ENCODE peak calls at places on chromosomes 13 and 19, in nine cellular contexts. B, W, J, M, L, V, A, R and O are unnamed samples.

GRCh38 chr13:51331354-51331861 is 8.1 kb upstream of the SERPINE3 start:
- DNase-seq in A (no peak), R (no peak), L (no peak), M (no peak), B (peak), J (no peak), V (no peak), W (no peak), O (no peak)

GRCh38 chr19:18349524-18350128 is 9.2 kb downstream of the PGPEP1 start:
- DNase-seq in R (no peak), V (peak), J (peak), B (peak), A (no peak), W (peak), L (peak), M (peak), O (no peak)

GRCh38 chr13:34779171-34779570 is 162.9 kb upstream of the NBEA start:
- DNase-seq in J (no peak), W (peak), L (no peak), M (no peak), B (peak), A (no peak), V (no peak), R (no peak), O (no peak)

GRCh38 chr19:15836595-15837398 is 21.3 kb upstream of the OR10H1 start:
- DNase-seq in L (peak), M (peak), B (peak), A (peak), J (peak), R (peak), W (no peak), V (peak), O (peak)

GRCh38 chr19:32651729-32652140 is 23.2 kb downstream of the ANKRD27 start:
- DNase-seq in J (peak), V (no peak), A (no peak), M (peak), R (no peak), L (no peak), W (peak), B (peak), O (no peak)

GRCh38 chr19:39126593-39127187 is 1.1 kb downstream of the PAK4 start:
- DNase-seq in A (no peak), W (no peak), M (peak), B (peak), L (no peak), J (no peak), V (peak), R (no peak), O (no peak)

GRCh38 chr19:51921949-51922348 is 5.3 kb upstream of the ZNF613 start:
- DNase-seq in L (peak), W (no peak), V (no peak), R (no peak), A (no peak), B (no peak), M (no peak), J (no peak), O (no peak)

GRCh38 chr13:53513199-53513598 is 484.6 kb downstream of the OLFM4 start:
- DNase-seq in M (no peak), A (no peak), R (no peak), W (peak), B (no peak), L (no peak), J (no peak), V (no peak), O (no peak)

GRCh38 chr19:51470966-51471365 is 7.4 kb upstream of the CEACAM18 start:
- DNase-seq in L (no peak), V (no peak), R (no peak), A (no peak), J (no peak), B (peak), W (no peak), M (no peak), O (no peak)

GRCh38 chr13:36355632-36356031 is 9.4 kb upstream of the SPART start:
- DNase-seq in A (no peak), V (no peak), B (no peak), R (no peak), W (no peak), L (no peak), M (no peak), J (no peak), O (no peak)

GRCh38 chr19:44847144-44848035 is 1.3 kb downstream of the NECTIN2 start:
- DNase-seq in W (peak), R (no peak), M (peak), J (no peak), V (peak), A (no peak), B (peak), L (no peak), O (no peak)

GRCh38 chr19:31678421-31678820 is 329.2 kb upstream of the TSHZ3 start:
- DNase-seq in R (no peak), V (no peak), J (no peak), W (no peak), A (no peak), M (no peak), L (no peak), B (no peak), O (no peak)

GRCh38 chr13:55199132-55199531 is 1941.6 kb upstream of the PRR20A start:
- DNase-seq in A (no peak), L (no peak), M (no peak), R (no peak), B (no peak), W (peak), J (no peak), V (no peak), O (no peak)

GRCh38 chr13:21124853-21125252 is 51.5 kb downstream of the SKA3 start:
- DNase-seq in J (no peak), V (no peak), R (no peak), M (no peak), B (peak), W (peak), A (no peak), L (no peak), O (no peak)

GRCh38 chr13:85303630-85304029 is 495.6 kb downstream of the SLITRK6 start:
- DNase-seq in W (no peak), J (no peak), R (no peak), V (no peak), L (no peak), M (no peak), B (no peak), A (no peak), O (no peak)

GRCh38 chr13:49374585-49375290 is 69.1 kb downstream of the CAB39L start:
- DNase-seq in B (peak), L (peak), J (no peak), M (no peak), R (peak), W (no peak), V (no peak), A (no peak), O (no peak)

GRCh38 chr13:23288564-23288963 is 107.8 kb downstream of the SGCG start:
- DNase-seq in B (no peak), W (no peak), V (no peak), A (no peak), L (no peak), R (no peak), J (no peak), M (no peak), O (no peak)

GRCh38 chr19:28393574-28394336 is 819.2 kb downstream of the UQCRFS1 start:
- DNase-seq in B (no peak), L (peak), V (no peak), J (no peak), M (no peak), W (peak), A (no peak), R (no peak), O (no peak)

GRCh38 chr13:48344264-48344663 is 40.7 kb downstream of the RB1 start:
- DNase-seq in R (no peak), L (no peak), J (no peak), W (no peak), V (peak), M (no peak), B (no peak), A (no peak), O (no peak)

GRCh38 chr19:39926170-39926755 is 8.2 kb downstream of the FCGBP start:
- DNase-seq in L (no peak), B (no peak), V (no peak), W (no peak), M (no peak), R (no peak), A (no peak), J (no peak), O (no peak)

GRCh38 chr19:12331211-12331941 is 2.1 kb downstream of the ZNF563 start:
- DNase-seq in V (no peak), A (no peak), J (no peak), W (no peak), R (no peak), B (no peak), M (no peak), L (peak), O (no peak)

GRCh38 chr19:18896421-18896841 is 473 bp upstream of the CERS1 start:
- DNase-seq in M (peak), W (peak), J (peak), V (peak), R (no peak), L (no peak), A (no peak), B (no peak), O (no peak)

GRCh38 chr19:4523306-4524110 is 5.2 kb upstream of the PLIN4 start:
- DNase-seq in V (peak), J (peak), A (no peak), M (peak), R (no peak), W (peak), L (peak), B (peak), O (no peak)

GRCh38 chr19:16076154-16076957 is at the start of gene TPM4:
- DNase-seq in W (peak), B (peak), R (peak), J (peak), L (peak), M (peak), V (peak), A (peak), O (peak)

GRCh38 chr13:51768378-51768921 is 35.5 kb downstream of the DHRS12 start:
- DNase-seq in L (no peak), J (no peak), R (no peak), M (no peak), V (no peak), W (peak), B (no peak), A (no peak), O (no peak)

GRCh38 chr19:46928951-46929350 is 68.2 kb downstream of the ARHGAP35 start:
- DNase-seq in V (no peak), L (no peak), J (no peak), R (no peak), W (peak), B (no peak), M (no peak), A (no peak), O (no peak)

GRCh38 chr19:13019330-13019729 is 24.1 kb downstream of the NFIX start:
- DNase-seq in L (no peak), B (no peak), J (no peak), R (no peak), M (no peak), A (no peak), V (no peak), W (no peak), O (no peak)

GRCh38 chr19:49214701-49215100 is 57.1 kb downstream of the TRPM4 start:
- DNase-seq in J (no peak), M (no peak), R (no peak), W (no peak), V (no peak), B (no peak), L (peak), A (no peak), O (no peak)

GRCh38 chr13:44396963-44397580 is 23.4 kb downstream of the SERP2 start:
- DNase-seq in W (no peak), R (no peak), V (no peak), B (peak), L (no peak), J (no peak), M (no peak), A (no peak), O (no peak)

GRCh38 chr19:3184847-3185481 is 766 bp upstream of the NCLN start:
- DNase-seq in J (peak), W (peak), R (no peak), V (no peak), L (peak), B (peak), M (peak), A (peak), O (peak)

DNA sequence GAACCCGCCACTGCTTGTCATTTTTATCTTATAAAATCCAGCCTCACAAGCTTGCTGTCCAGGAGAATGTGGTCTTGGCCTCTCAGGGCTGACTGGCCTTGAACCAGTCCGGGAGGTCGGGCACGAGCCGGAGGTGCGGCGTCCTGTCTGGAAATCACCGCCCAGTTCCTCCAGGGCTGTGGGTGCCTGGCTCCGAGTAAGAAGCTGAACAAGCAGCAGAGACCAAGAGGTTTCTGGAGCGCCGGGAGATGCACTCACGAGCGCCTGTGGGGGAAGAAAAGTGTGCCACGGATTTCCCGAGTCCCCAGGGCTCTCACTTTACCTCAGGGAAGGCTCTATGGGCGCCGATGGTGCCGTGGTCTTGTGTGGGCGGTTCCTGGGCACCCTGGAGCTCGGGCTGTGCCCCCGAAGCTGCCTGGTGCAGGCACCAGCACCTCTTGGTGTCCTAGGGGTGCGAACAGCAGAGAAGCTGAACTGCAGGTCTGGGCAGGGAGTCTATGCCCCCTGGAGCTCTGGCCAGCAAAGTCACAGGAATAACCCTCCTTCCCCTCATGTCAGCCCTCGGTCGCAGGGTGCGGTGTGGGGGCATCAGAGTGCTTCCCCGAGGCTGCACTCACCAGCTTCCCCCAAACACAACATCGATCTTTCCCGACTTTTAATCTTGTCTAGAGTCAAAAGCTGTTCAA is 50.0 kb downstream of the GAS6 start:
- DNase-seq in J (no peak), B (peak), L (no peak), A (no peak), M (no peak), R (no peak), W (no peak), V (peak), O (no peak)
- H3K27ac ChIP-seq in J (no peak), B (peak), L (no peak), A (no peak), M (no peak), R (no peak), W (no peak), V (peak), O (peak)

DNA sequence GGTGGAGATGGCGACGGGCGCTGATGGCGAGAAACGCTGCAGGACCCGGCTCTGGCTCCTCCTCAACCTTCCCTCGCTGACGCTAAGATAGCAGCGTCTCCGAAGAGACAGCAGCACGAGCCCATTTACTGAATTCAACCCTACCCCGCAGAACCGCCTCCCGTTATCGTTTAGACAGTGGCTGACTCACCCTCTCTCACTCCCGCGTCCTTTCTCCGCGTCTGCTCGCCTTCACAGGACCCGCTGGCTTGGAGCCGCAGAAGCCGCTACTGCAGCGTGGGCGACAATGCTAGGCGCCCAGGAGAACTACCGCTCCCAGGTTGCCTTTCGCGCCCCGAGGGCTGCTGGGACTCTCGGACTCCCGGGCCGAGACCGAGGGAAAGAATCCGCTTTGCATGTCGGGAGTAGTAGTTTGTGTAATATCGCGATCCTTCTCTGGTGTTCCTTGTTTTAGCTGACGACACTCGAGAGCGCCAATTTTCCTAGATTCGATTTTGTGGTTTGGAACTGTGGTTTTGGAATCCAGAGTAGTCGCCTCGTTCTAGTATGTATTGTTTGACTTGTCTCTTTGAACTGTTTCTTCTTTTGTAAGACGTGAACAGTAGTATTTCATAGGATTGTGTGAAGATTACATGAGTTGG is at the start of gene KBTBD6:
- DNase-seq in A (peak), M (peak), J (peak), B (peak), V (peak), L (peak), R (peak), W (peak), O (peak)
- TF ChIP-seq CTCF in A (no peak), M (no peak), J (peak), B (no peak), V (no peak), L (no peak), R (no peak), W (no peak), O (no peak)

GRCh38 chr13:110138700-110139036 is 168.3 kb downstream of the COL4A1 start:
- DNase-seq in R (no peak), L (no peak), B (no peak), A (no peak), J (no peak), V (no peak), W (no peak), M (peak), O (no peak)
- H3K27ac ChIP-seq in R (no peak), L (no peak), B (no peak), A (no peak), J (peak), V (peak), W (no peak), M (peak), O (peak)

DNA sequence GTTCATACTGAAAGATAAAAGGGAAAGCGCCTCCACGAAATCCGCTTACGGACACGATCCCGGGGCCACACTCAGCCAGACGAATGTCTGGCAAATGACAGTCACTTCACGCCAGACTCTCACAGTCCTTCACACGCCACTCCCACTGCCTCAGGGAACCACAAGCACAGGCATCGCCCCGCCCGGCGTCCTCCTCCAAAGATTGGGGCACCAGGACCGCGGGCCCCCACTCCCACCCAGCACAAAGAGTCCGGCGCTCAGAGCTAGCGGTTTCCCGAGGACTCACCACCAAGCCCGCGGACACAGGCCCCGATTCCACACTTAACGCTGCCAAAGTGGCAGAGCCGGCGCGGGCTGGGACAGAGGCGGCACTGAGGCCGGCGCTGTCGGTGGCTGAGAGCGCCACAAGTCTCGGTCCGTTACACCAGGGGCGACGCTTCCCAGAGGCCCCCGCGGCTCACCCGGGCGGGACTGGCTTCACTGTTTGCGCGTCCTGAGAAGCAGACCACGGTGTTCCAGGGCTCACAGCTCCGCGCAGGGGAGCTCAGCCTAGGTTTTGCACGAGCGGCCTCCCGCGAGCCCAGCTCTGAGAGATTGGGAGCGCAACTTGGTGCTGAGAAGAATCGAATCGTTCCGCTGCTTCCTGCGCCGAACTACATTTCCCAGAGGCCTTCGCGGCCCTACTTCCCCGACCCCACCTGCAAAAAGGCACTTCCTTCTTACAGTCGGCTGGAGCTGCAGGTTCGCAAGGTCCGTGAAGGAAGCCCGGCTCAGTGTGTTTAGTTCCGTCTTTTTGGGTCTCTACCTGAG is at the start of gene ZNF569:
- DNase-seq in R (peak), M (peak), A (peak), J (peak), V (peak), B (peak), W (peak), L (peak), O (peak)
- TF ChIP-seq CTCF in R (no peak), M (no peak), A (no peak), J (no peak), V (no peak), B (no peak), W (no peak), L (no peak), O (no peak)

GRCh38 chr19:6751189-6751588 is 11.7 kb downstream of the TRIP10 start:
- DNase-seq in B (no peak), L (no peak), V (peak), J (no peak), R (no peak), W (no peak), M (no peak), A (no peak), O (no peak)
- H3K27ac ChIP-seq in B (no peak), L (no peak), V (no peak), J (no peak), R (no peak), W (no peak), M (no peak), A (no peak), O (no peak)